ENCODE peak calls at places on chromosome 15, in eight cellular contexts. R, I, U, W, B, H, Z and Q are unnamed samples.

GRCh38 chr15:69810441-69811071 is 287.2 kb downstream of the TLE3 start:
- DNase-seq in R (no peak), I (no peak), U (no peak), W (no peak), B (no peak), H (no peak), Z (no peak), Q (no peak)

GRCh38 chr15:39204031-39204430 is 376.8 kb upstream of the THBS1 start:
- DNase-seq in R (no peak), I (no peak), U (no peak), W (no peak), B (no peak), H (no peak), Z (peak), Q (peak)

GRCh38 chr15:52349062-52349700 is 53.6 kb upstream of the MYO5C start:
- DNase-seq in R (no peak), I (no peak), U (no peak), W (no peak), B (no peak), H (no peak), Z (no peak), Q (no peak)

GRCh38 chr15:69883306-69883705 is 214.4 kb downstream of the TLE3 start:
- DNase-seq in R (no peak), I (no peak), U (no peak), W (no peak), B (no peak), H (no peak), Z (no peak), Q (no peak)

GRCh38 chr15:101171954-101172353 is 79.9 kb downstream of the CHSY1 start:
- DNase-seq in R (no peak), I (no peak), U (no peak), W (no peak), B (no peak), H (no peak), Z (no peak), Q (no peak)

GRCh38 chr15:40307421-40308165 is at the start of gene PLCB2:
- DNase-seq in R (no peak), I (no peak), U (no peak), W (no peak), B (peak), H (no peak), Z (no peak), Q (no peak)

GRCh38 chr15:90400005-90400758 is 12.1 kb downstream of the IQGAP1 start:
- DNase-seq in R (no peak), I (no peak), U (no peak), W (peak), B (no peak), H (no peak), Z (no peak), Q (no peak)

GRCh38 chr15:91862891-91863520 is 9.5 kb downstream of the SLCO3A1 start:
- DNase-seq in R (no peak), I (no peak), U (no peak), W (no peak), B (no peak), H (no peak), Z (no peak), Q (no peak)

GRCh38 chr15:33729648-33730047 is 238.6 kb upstream of the CHRM5 start:
- DNase-seq in R (no peak), I (no peak), U (no peak), W (peak), B (no peak), H (no peak), Z (no peak), Q (no peak)